ENCODE peak calls at places on chromosome 18, in nine cellular contexts. S is tibial nerve, E is epithelial cell of proximal tubule, G is cardiac muscle cell, H is gastrocnemius medialis, P is RWPE1, K is neural progenitor cell, L is colonic mucosa, M is HFF-Myc. Z is an unnamed sample.

GRCh38 chr18:57802166-57802868 is 798 bp downstream of the ATP8B1 start:
- DNase-seq in H (no peak), M (no peak), L (no peak), P (no peak), G (no peak), E (no peak), K (peak; percentile 35), S (no peak), Z (no peak)

GRCh38 chr18:7871560-7872456 is 304.7 kb downstream of the PTPRM start:
- DNase-seq in S (no peak), G (no peak), H (peak; percentile 70), K (no peak), L (no peak), P (peak; percentile 66), M (no peak), E (no peak), Z (no peak)

GRCh38 chr18:44548291-44549221 is 132.1 kb upstream of the SETBP1 start:
- DNase-seq in E (no peak), L (peak; percentile 28), K (no peak), H (no peak), P (no peak), S (no peak), G (no peak), M (peak; percentile 48), Z (no peak)

GRCh38 chr18:42758851-42759250 is 356.6 kb downstream of the RIT2 start:
- DNase-seq in P (no peak), K (no peak), H (no peak), S (no peak), G (no peak), E (no peak), M (no peak), L (no peak), Z (no peak)

GRCh38 chr18:63199743-63200241 is 119.8 kb downstream of the BCL2 start:
- DNase-seq in K (no peak), S (no peak), P (no peak), M (no peak), E (no peak), H (no peak), L (no peak), G (no peak), Z (no peak)

GRCh38 chr18:37499008-37499407 is 66.6 kb downstream of the CELF4 start:
- DNase-seq in S (no peak), L (no peak), K (peak; percentile 38), P (no peak), H (no peak), G (no peak), M (no peak), E (no peak), Z (no peak)

GRCh38 chr18:5975111-5975622 is 79.8 kb upstream of the TMEM200C start:
- DNase-seq in M (no peak), S (no peak), L (no peak), H (no peak), P (no peak), G (no peak), E (peak; percentile 52), K (no peak), Z (no peak)

GRCh38 chr18:12750076-12750707 is 47.4 kb downstream of the PSMG2 start:
- DNase-seq in P (no peak), L (no peak), S (no peak), G (no peak), E (no peak), K (no peak), M (no peak), H (no peak), Z (no peak)

GRCh38 chr18:34494359-34494696 is 215.8 kb upstream of the DTNA start:
- DNase-seq in H (peak; percentile 24), K (peak; percentile 8), P (no peak), S (no peak), E (no peak), L (no peak), G (peak; percentile 5), M (no peak), Z (no peak)

GRCh38 chr18:63162271-63163014 is 157.1 kb downstream of the BCL2 start:
- DNase-seq in M (no peak), L (no peak), P (no peak), H (no peak), E (no peak), K (no peak), S (no peak), G (no peak), Z (no peak)

GRCh38 chr18:73214970-73215369 is 347.2 kb upstream of the NETO1 start:
- DNase-seq in L (no peak), M (no peak), H (no peak), G (no peak), P (no peak), K (no peak), E (no peak), S (no peak), Z (no peak)

GRCh38 chr18:63924551-63924950 is 16.8 kb downstream of the SERPINB10 start:
- DNase-seq in M (peak; percentile 36), H (no peak), L (no peak), K (no peak), E (no peak), P (no peak), S (no peak), G (no peak), Z (no peak)

GRCh38 chr18:13003466-13003896 is 12.3 kb downstream of the CEP192 start:
- DNase-seq in H (no peak), M (peak; percentile 89), S (no peak), L (peak; percentile 24), K (peak; percentile 54), P (peak; percentile 24), E (no peak), G (peak; percentile 48), Z (no peak)

GRCh38 chr18:12278765-12279682 is 24.9 kb downstream of the CIDEA start:
- DNase-seq in H (peak; percentile 65), P (peak; percentile 46), K (peak; percentile 87), E (no peak), M (peak; percentile 91), S (peak; percentile 59), G (peak; percentile 98), L (peak; percentile 53), Z (peak; percentile 74)

GRCh38 chr18:23169683-23170082 is 34.4 kb downstream of the CABLES1 start:
- DNase-seq in H (no peak), K (no peak), P (no peak), G (no peak), E (no peak), M (no peak), L (no peak), S (no peak), Z (no peak)

GRCh38 chr18:21083017-21083416 is 28.6 kb downstream of the ROCK1 start:
- DNase-seq in P (no peak), L (no peak), S (no peak), H (no peak), G (no peak), E (no peak), M (no peak), K (no peak), Z (no peak)

GRCh38 chr18:74546751-74547530 is 12.6 kb downstream of the CNDP1 start:
- DNase-seq in H (no peak), L (peak; percentile 59), E (no peak), M (peak; percentile 25), G (no peak), P (peak; percentile 20), K (no peak), S (no peak), Z (no peak)

DNA sequence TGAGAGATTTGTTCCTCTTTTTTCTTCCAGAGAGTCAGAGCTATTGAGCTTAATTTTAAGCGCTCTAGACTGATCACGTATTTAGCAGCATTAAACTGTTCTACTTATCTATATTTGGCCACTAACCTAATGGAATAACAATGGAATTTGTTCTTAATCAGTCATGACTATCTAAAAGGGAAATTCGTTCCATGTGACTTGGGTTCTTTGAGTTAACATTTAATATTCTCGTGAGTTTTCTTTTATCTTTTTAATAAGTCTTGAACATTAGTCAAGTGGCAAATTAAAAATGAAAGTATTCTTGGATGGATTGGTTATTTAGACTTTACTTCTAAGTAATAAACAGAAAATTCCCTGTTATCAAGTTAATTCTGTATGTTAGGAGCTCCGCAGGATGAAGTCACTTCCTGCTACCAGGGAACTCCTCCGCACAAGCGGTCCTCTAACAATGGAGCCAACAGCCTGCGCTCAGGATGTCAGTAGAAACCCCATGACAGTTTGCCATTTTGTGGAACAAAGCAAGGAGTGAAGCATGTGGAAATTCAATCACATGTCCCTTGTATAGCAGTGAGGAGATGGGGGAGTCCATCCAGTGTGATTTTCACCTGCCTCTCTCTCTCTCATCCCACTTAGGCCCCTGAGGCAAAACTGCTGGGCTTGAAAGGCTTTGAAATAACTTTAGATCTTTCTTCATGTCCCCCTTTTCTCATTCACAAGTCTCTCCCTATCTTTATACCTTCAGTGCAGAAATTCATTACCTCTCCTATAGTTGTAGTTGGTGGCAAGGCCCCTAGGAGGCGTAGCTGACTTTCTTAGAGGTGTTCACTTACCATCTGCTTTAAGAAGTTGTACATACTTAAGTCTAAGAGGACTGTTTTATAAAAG is 138.1 kb downstream of the WDR7 start:
- DNase-seq in P (peak; percentile 3), G (peak; percentile 32), K (peak; percentile 54), E (no peak), H (no peak), L (peak; percentile 28), S (no peak), M (no peak), Z (no peak)
- TF ChIP-seq CTCF in P (peak; percentile 43), G (peak; percentile 61), K (peak; percentile 77), E (peak; percentile 74), H (no peak), L (peak; percentile 34), S (no peak), M (peak; percentile 62), Z (no peak)

GRCh38 chr18:45913276-45913675 is 53.9 kb downstream of the EPG5 start:
- DNase-seq in S (no peak), H (no peak), E (no peak), P (no peak), M (no peak), G (no peak), L (no peak), K (no peak), Z (no peak)

GRCh38 chr18:45910405-45911023 is 56.6 kb downstream of the EPG5 start:
- DNase-seq in S (no peak), H (no peak), K (peak; percentile 71), P (peak; percentile 21), L (peak; percentile 35), M (peak; percentile 7), E (no peak), G (peak; percentile 64), Z (no peak)

GRCh38 chr18:45920367-45920766 is 46.8 kb downstream of the EPG5 start:
- DNase-seq in P (peak; percentile 48), E (peak; percentile 54), M (peak; percentile 61), K (no peak), L (peak; percentile 68), H (peak; percentile 77), G (no peak), S (peak; percentile 56), Z (peak; percentile 20)

GRCh38 chr18:45916302-45916701 is 50.8 kb downstream of the EPG5 start:
- DNase-seq in P (no peak), M (no peak), S (no peak), E (no peak), K (peak; percentile 26), L (no peak), G (no peak), H (no peak), Z (no peak)
- TF ChIP-seq CTCF in P (no peak), M (no peak), S (no peak), E (no peak), K (peak; percentile 23), L (no peak), G (no peak), H (no peak), Z (no peak)

GRCh38 chr18:78073275-78073674 is 823.6 kb downstream of the GALR1 start:
- DNase-seq in S (no peak), H (no peak), L (no peak), E (no peak), G (no peak), P (no peak), K (peak; percentile 20), M (no peak), Z (no peak)
- TF ChIP-seq CTCF in S (peak; percentile 12), H (no peak), L (no peak), E (peak; percentile 12), G (no peak), P (peak; percentile 53), K (peak; percentile 41), M (no peak), Z (no peak)

GRCh38 chr18:52992041-52992440 is 652.0 kb downstream of the DCC start:
- DNase-seq in H (no peak), E (no peak), G (peak; percentile 56), S (no peak), L (no peak), M (no peak), P (no peak), K (peak; percentile 58), Z (no peak)
- TF ChIP-seq CTCF in H (no peak), E (peak; percentile 39), G (no peak), S (no peak), L (peak; percentile 15), M (no peak), P (peak; percentile 10), K (peak; percentile 64), Z (no peak)

Z was measured in thoracic aorta.